ENCODE peak calls at places on chromosomes 4 and X, in four cellular contexts. One of them, this sample, is unnamed.

GRCh38 chrX:43269201-43269600 is 386.9 kb upstream of the MAOA start:
- DNase-seq in K562: no peak
- DNase-seq in H1: no peak
- DNase-seq in HepG2: no peak
- DNase-seq in this sample: no peak

GRCh38 chrX:93454509-93454908 is 218.9 kb downstream of the NAP1L3 start:
- DNase-seq in K562: no peak
- DNase-seq in H1: no peak
- DNase-seq in HepG2: no peak
- DNase-seq in this sample: no peak

GRCh38 chrX:135433531-135434257 is 11.9 kb downstream of the SMIM10L2A start:
- DNase-seq in K562: no peak
- DNase-seq in H1: no peak
- DNase-seq in HepG2: no peak
- DNase-seq in this sample: no peak

GRCh38 chr4:170580651-170581050 is 490.9 kb upstream of the AADAT start:
- DNase-seq in K562: no peak
- DNase-seq in H1: no peak
- DNase-seq in HepG2: no peak
- DNase-seq in this sample: no peak

GRCh38 chrX:27555514-27555913 is 34.6 kb upstream of the DCAF8L2 start:
- DNase-seq in K562: no peak
- DNase-seq in H1: no peak
- DNase-seq in HepG2: peak
- DNase-seq in this sample: peak

GRCh38 chr4:84238247-84239090 is 260.6 kb downstream of the NKX6-1 start:
- DNase-seq in K562: no peak
- DNase-seq in H1: no peak
- DNase-seq in HepG2: no peak
- DNase-seq in this sample: no peak

GRCh38 chr4:170202721-170203120 is 113.0 kb upstream of the AADAT start:
- DNase-seq in K562: no peak
- DNase-seq in H1: no peak
- DNase-seq in HepG2: no peak
- DNase-seq in this sample: no peak

GRCh38 chrX:16240231-16240905 is 73.1 kb downstream of the MAGEB17 start:
- DNase-seq in K562: no peak
- DNase-seq in H1: no peak
- DNase-seq in HepG2: no peak
- DNase-seq in this sample: no peak

GRCh38 chr4:74316397-74316796 is 8.1 kb downstream of the EPGN start:
- DNase-seq in K562: no peak
- DNase-seq in H1: no peak
- DNase-seq in HepG2: no peak
- DNase-seq in this sample: no peak

GRCh38 chr4:140943486-140943885 is 187.3 kb upstream of the TBC1D9 start:
- DNase-seq in K562: no peak
- DNase-seq in H1: no peak
- DNase-seq in HepG2: no peak
- DNase-seq in this sample: no peak

GRCh38 chr4:87973283-87974169 is 2.0 kb upstream of the SPP1 start:
- DNase-seq in K562: peak
- DNase-seq in H1: peak
- DNase-seq in HepG2: peak
- DNase-seq in this sample: peak

GRCh38 chr4:103429283-103429682 is 231.1 kb upstream of the CENPE start:
- DNase-seq in K562: no peak
- DNase-seq in H1: peak
- DNase-seq in HepG2: peak
- DNase-seq in this sample: no peak

GRCh38 chr4:2797545-2798305 is 4.8 kb downstream of the SH3BP2 start:
- DNase-seq in K562: no peak
- DNase-seq in H1: no peak
- DNase-seq in HepG2: no peak
- DNase-seq in this sample: no peak

GRCh38 chrX:940691-941090 is 271.8 kb downstream of the CRLF2 start:
- DNase-seq in K562: no peak
- DNase-seq in H1: no peak
- DNase-seq in HepG2: no peak
- DNase-seq in this sample: no peak

GRCh38 chrX:23883737-23884354 is 23.9 kb downstream of the APOO start:
- DNase-seq in K562: peak
- DNase-seq in H1: no peak
- DNase-seq in HepG2: peak
- DNase-seq in this sample: peak

GRCh38 chrX:21656587-21657317 is 1.4 kb downstream of the KLHL34 start:
- DNase-seq in K562: no peak
- DNase-seq in H1: no peak
- DNase-seq in HepG2: no peak
- DNase-seq in this sample: no peak

GRCh38 chr4:70583952-70584834 is 7.9 kb upstream of the AMBN start:
- DNase-seq in K562: no peak
- DNase-seq in H1: no peak
- DNase-seq in HepG2: peak
- DNase-seq in this sample: no peak

GRCh38 chrX:15749642-15750610 is 11.9 kb downstream of the CA5B start:
- DNase-seq in K562: no peak
- DNase-seq in H1: no peak
- DNase-seq in HepG2: no peak
- DNase-seq in this sample: no peak

GRCh38 chr4:102076622-102077021 is 268.7 kb downstream of the SLC39A8 start:
- DNase-seq in K562: no peak
- DNase-seq in H1: no peak
- DNase-seq in HepG2: no peak
- DNase-seq in this sample: peak

GRCh38 chr4:108637856-108638255 is 12.5 kb upstream of the OSTC start:
- DNase-seq in K562: no peak
- DNase-seq in H1: no peak
- DNase-seq in HepG2: no peak
- DNase-seq in this sample: no peak

GRCh38 chrX:137353404-137353803 is 212.5 kb upstream of the ZIC3 start:
- DNase-seq in K562: no peak
- DNase-seq in H1: no peak
- DNase-seq in HepG2: no peak
- DNase-seq in this sample: no peak

GRCh38 chr4:173990126-173990878 is 293.2 kb downstream of the FBXO8 start:
- DNase-seq in K562: no peak
- DNase-seq in H1: peak
- DNase-seq in HepG2: peak
- DNase-seq in this sample: peak

GRCh38 chr4:76373919-76374552 is 46.9 kb downstream of the CCDC158 start:
- DNase-seq in K562: no peak
- DNase-seq in H1: no peak
- DNase-seq in HepG2: no peak
- DNase-seq in this sample: peak

GRCh38 chr4:103046416-103047290 is 27.1 kb upstream of the SLC9B1 start:
- DNase-seq in K562: peak
- DNase-seq in H1: no peak
- DNase-seq in HepG2: peak
- DNase-seq in this sample: peak

GRCh38 chr4:67198757-67199156 is 346.5 kb downstream of the CENPC start:
- DNase-seq in K562: no peak
- DNase-seq in H1: no peak
- DNase-seq in HepG2: no peak
- DNase-seq in this sample: peak

GRCh38 chrX:57772637-57773036 is 92.6 kb upstream of the NLRP2B start:
- DNase-seq in K562: no peak
- DNase-seq in H1: no peak
- DNase-seq in HepG2: no peak
- DNase-seq in this sample: no peak

DNA sequence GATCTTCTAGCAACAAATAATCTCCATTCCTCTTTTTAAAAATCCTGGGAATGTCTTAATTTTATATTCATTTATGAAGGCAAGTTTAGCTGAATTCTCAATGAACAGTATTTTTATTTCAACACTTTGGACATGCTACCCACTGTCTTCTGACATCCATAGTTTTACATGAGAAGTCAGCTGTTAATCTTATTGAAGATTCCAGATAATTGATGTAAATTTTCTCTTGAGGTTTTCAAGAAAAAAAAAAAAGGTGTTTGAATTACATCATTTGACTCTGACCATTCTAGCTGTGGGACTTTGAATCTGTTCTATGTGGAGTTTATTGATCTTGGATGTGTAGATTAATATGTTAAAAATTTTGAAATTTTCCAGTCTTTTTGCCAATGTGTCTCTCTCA is 28.0 kb downstream of the PDHA2 start:
- DNase-seq in K562: no peak
- DNase-seq in H1: no peak
- DNase-seq in HepG2: no peak
- DNase-seq in this sample: no peak
- TF ChIP-seq RNF2 in K562: no peak
- TF ChIP-seq RNF2 in H1: no peak
- TF ChIP-seq RNF2 in HepG2: no peak
- TF ChIP-seq RNF2 in this sample: no peak

GRCh38 chr4:36841583-36842326 is 402.8 kb upstream of the NWD2 start:
- DNase-seq in K562: no peak
- DNase-seq in H1: no peak
- DNase-seq in HepG2: no peak
- DNase-seq in this sample: peak
- TF ChIP-seq RNF2 in K562: no peak
- TF ChIP-seq RNF2 in H1: no peak
- TF ChIP-seq RNF2 in HepG2: no peak
- TF ChIP-seq RNF2 in this sample: no peak

GRCh38 chr4:154491341-154491679 is 289 bp downstream of the DCHS2 start:
- DNase-seq in K562: no peak
- DNase-seq in H1: no peak
- DNase-seq in HepG2: no peak
- DNase-seq in this sample: peak

GRCh38 chr4:154490589-154491340 is 834 bp downstream of the DCHS2 start:
- DNase-seq in K562: no peak
- DNase-seq in H1: no peak
- DNase-seq in HepG2: no peak
- DNase-seq in this sample: no peak

GRCh38 chr4:154490261-154490588 is 1.4 kb downstream of the DCHS2 start:
- DNase-seq in K562: no peak
- DNase-seq in H1: no peak
- DNase-seq in HepG2: no peak
- DNase-seq in this sample: no peak

GRCh38 chr4:154491731-154492249 is at the start of gene DCHS2:
- DNase-seq in K562: peak
- DNase-seq in H1: no peak
- DNase-seq in HepG2: peak
- DNase-seq in this sample: no peak

GRCh38 chr4:154492288-154492687 is 689 bp upstream of the DCHS2 start:
- DNase-seq in K562: no peak
- DNase-seq in H1: no peak
- DNase-seq in HepG2: no peak
- DNase-seq in this sample: no peak
- TF ChIP-seq RNF2 in K562: no peak
- TF ChIP-seq RNF2 in H1: no peak
- TF ChIP-seq RNF2 in HepG2: no peak
- TF ChIP-seq RNF2 in this sample: no peak

DNA sequence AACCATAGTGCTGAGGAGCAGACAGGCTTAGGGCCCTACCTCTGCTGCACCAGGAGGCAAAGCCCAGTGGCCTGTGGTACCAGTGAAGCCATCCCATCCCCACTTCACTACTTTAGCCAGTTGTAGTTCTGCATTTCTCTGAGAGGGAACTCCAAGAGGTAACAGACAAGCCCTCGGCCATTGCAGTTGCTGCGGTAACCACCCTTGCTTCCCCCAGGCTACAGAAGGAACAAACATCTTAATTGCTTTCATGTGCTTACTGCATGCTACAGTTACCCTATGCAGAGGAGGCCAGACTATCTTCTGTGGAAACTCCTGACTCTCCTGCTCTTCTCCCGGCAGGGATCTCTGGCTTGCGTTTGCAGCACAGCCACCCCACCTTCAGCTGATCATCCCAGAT is 67.8 kb downstream of the SPIN4 start:
- DNase-seq in K562: no peak
- DNase-seq in H1: no peak
- DNase-seq in HepG2: no peak
- DNase-seq in this sample: no peak
- TF ChIP-seq RNF2 in K562: no peak
- TF ChIP-seq RNF2 in H1: no peak
- TF ChIP-seq RNF2 in HepG2: no peak
- TF ChIP-seq RNF2 in this sample: no peak

DNA sequence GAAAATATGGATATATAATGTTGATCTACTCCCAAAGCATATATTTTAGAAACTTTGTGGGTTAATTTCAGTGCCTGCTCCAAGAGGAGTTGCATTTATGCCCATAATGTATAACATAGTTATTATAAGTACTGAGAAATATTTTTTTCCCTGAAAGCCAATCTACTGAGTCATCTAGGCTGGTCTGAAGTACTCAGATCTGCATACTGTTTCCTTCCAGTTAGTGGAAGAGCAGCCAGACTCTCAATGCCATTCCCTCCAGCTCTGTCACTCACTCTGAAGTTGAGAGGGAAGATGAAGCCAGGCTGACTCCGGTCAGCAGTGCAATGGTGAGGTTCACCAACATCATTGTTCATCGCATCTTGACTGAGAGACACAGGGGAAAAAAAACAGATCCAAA is 505.1 kb downstream of the PPARGC1A start:
- DNase-seq in K562: no peak
- DNase-seq in H1: no peak
- DNase-seq in HepG2: no peak
- DNase-seq in this sample: no peak
- TF ChIP-seq RNF2 in K562: no peak
- TF ChIP-seq RNF2 in H1: no peak
- TF ChIP-seq RNF2 in HepG2: no peak
- TF ChIP-seq RNF2 in this sample: no peak

GRCh38 chrX:68631331-68631730 is 16.1 kb upstream of the STARD8 start:
- DNase-seq in K562: no peak
- DNase-seq in H1: no peak
- DNase-seq in HepG2: no peak
- DNase-seq in this sample: no peak
- TF ChIP-seq RNF2 in K562: no peak
- TF ChIP-seq RNF2 in H1: no peak
- TF ChIP-seq RNF2 in HepG2: no peak
- TF ChIP-seq RNF2 in this sample: no peak

GRCh38 chrX:65493431-65493830 is 41.2 kb downstream of the LAS1L start:
- DNase-seq in K562: no peak
- DNase-seq in H1: no peak
- DNase-seq in HepG2: no peak
- DNase-seq in this sample: no peak

GRCh38 chrX:65488496-65488895 is 46.1 kb downstream of the LAS1L start:
- DNase-seq in K562: no peak
- DNase-seq in H1: no peak
- DNase-seq in HepG2: no peak
- DNase-seq in this sample: no peak

GRCh38 chrX:65491620-65492019 is 43.0 kb downstream of the LAS1L start:
- DNase-seq in K562: no peak
- DNase-seq in H1: no peak
- DNase-seq in HepG2: no peak
- DNase-seq in this sample: no peak
- TF ChIP-seq RNF2 in K562: no peak
- TF ChIP-seq RNF2 in H1: no peak
- TF ChIP-seq RNF2 in HepG2: no peak
- TF ChIP-seq RNF2 in this sample: no peak

GRCh38 chr4:13633671-13634070 is 6.1 kb upstream of the BOD1L1 start:
- DNase-seq in K562: no peak
- DNase-seq in H1: no peak
- DNase-seq in HepG2: no peak
- DNase-seq in this sample: no peak
- TF ChIP-seq RNF2 in K562: no peak
- TF ChIP-seq RNF2 in H1: no peak
- TF ChIP-seq RNF2 in HepG2: no peak
- TF ChIP-seq RNF2 in this sample: no peak